ENCODE peak calls at places on chromosomes 11 and 22, in five cellular contexts. V is K562, B is NT2/D1, G is SK-N-SH, X is HCT116. L is an unnamed sample.

GRCh38 chr11:109668973-109669634 is 247.1 kb downstream of the C11orf87 start:
- DNase-seq in V (no peak), B (no peak), G (no peak), X (no peak), L (no peak)

GRCh38 chr11:117010808-117011540 is 87.3 kb downstream of the SIK3 start:
- DNase-seq in V (no peak), B (no peak), G (no peak), X (no peak), L (no peak)

GRCh38 chr11:59560290-59560701 is 49.0 kb downstream of the OR4D9 start:
- DNase-seq in V (peak), B (peak), G (peak), X (peak), L (peak)

GRCh38 chr11:44404736-44405395 is 94.9 kb upstream of the ALX4 start:
- DNase-seq in V (no peak), B (no peak), G (no peak), X (no peak), L (no peak)

GRCh38 chr22:49848690-49849160 is 4.9 kb upstream of the ZBED4 start:
- DNase-seq in V (no peak), B (no peak), G (peak), X (no peak), L (no peak)

GRCh38 chr11:69367211-69367964 is 73.4 kb downstream of the MYEOV start:
- DNase-seq in V (no peak), B (no peak), G (no peak), X (no peak), L (no peak)

GRCh38 chr11:63961608-63962412 is 12.6 kb upstream of the COX8A start:
- DNase-seq in V (no peak), B (no peak), G (peak), X (no peak), L (no peak)

GRCh38 chr11:17906436-17906835 is 106.4 kb downstream of the SERGEF start:
- DNase-seq in V (peak), B (peak), G (peak), X (no peak), L (no peak)

GRCh38 chr11:66987158-66987620 is 12.1 kb downstream of the C11orf86 start:
- DNase-seq in V (peak), B (peak), G (peak), X (no peak), L (no peak)

GRCh38 chr11:62599069-62599696 is 2.5 kb downstream of the MTA2 start:
- DNase-seq in V (peak), B (peak), G (peak), X (peak), L (peak)

GRCh38 chr11:10349806-10350205 is 44.9 kb downstream of the ADM start:
- DNase-seq in V (no peak), B (no peak), G (no peak), X (no peak), L (no peak)

GRCh38 chr11:115627071-115627470 is 122.9 kb upstream of the CADM1 start:
- DNase-seq in V (no peak), B (no peak), G (no peak), X (no peak), L (no peak)

GRCh38 chr22:24466831-24467249 is 28.3 kb upstream of the UPB1 start:
- DNase-seq in V (peak), B (peak), G (no peak), X (peak), L (no peak)

GRCh38 chr11:66235141-66235540 is 33.3 kb upstream of the RAB1B start:
- DNase-seq in V (no peak), B (no peak), G (no peak), X (no peak), L (no peak)

GRCh38 chr11:17263803-17264202 is 12.7 kb upstream of the NUCB2 start:
- DNase-seq in V (peak), B (no peak), G (no peak), X (no peak), L (no peak)

GRCh38 chr11:18394928-18395734 is 768 bp downstream of the LDHA start:
- DNase-seq in V (no peak), B (peak), G (peak), X (no peak), L (no peak)

GRCh38 chr11:69049490-69049867 is 747 bp downstream of the TPCN2 start:
- DNase-seq in V (peak), B (no peak), G (peak), X (no peak), L (no peak)

GRCh38 chr11:20739004-20739612 is 69.7 kb downstream of the NELL1 start:
- DNase-seq in V (no peak), B (no peak), G (no peak), X (no peak), L (no peak)

GRCh38 chr11:35163209-35163608 is 24.2 kb downstream of the CD44 start:
- DNase-seq in V (no peak), B (no peak), G (no peak), X (no peak), L (no peak)

GRCh38 chr22:19710020-19710768 is 4.1 kb upstream of the SEPTIN5 start:
- DNase-seq in V (no peak), B (no peak), G (no peak), X (no peak), L (no peak)

GRCh38 chr11:112163875-112164521 is at the start of gene IL18:
- DNase-seq in V (peak), B (peak), G (no peak), X (peak), L (no peak)

GRCh38 chr11:441043-441417 is 781 bp downstream of the ANO9 start:
- DNase-seq in V (peak), B (no peak), G (peak), X (no peak), L (no peak)

GRCh38 chr11:5317301-5317700 is 6.8 kb downstream of the OR51B2 start:
- DNase-seq in V (no peak), B (no peak), G (no peak), X (no peak), L (no peak)

GRCh38 chr22:26811717-26811992 is 154.3 kb downstream of the MIAT start:
- DNase-seq in V (no peak), B (no peak), G (no peak), X (no peak), L (no peak)

GRCh38 chr11:2886191-2886894 is 768 bp upstream of the CDKN1C start:
- DNase-seq in V (no peak), B (no peak), G (no peak), X (no peak), L (no peak)

GRCh38 chr11:62508336-62509058 is 38.1 kb downstream of the AHNAK start:
- DNase-seq in V (peak), B (no peak), G (peak), X (peak), L (no peak)

GRCh38 chr11:13328276-13328675 is 50.7 kb downstream of the BMAL1 start:
- DNase-seq in V (no peak), B (no peak), G (peak), X (no peak), L (no peak)

GRCh38 chr11:13327421-13327820 is 49.8 kb downstream of the BMAL1 start:
- DNase-seq in V (no peak), B (no peak), G (no peak), X (no peak), L (no peak)

GRCh38 chr11:13332124-13332523 is 54.5 kb downstream of the BMAL1 start:
- DNase-seq in V (no peak), B (no peak), G (no peak), X (no peak), L (no peak)

GRCh38 chr11:13333456-13333957 is 55.9 kb downstream of the BMAL1 start:
- DNase-seq in V (no peak), B (no peak), G (no peak), X (peak), L (no peak)

GRCh38 chr11:13329670-13330401 is 52.2 kb downstream of the BMAL1 start:
- DNase-seq in V (no peak), B (no peak), G (peak), X (no peak), L (no peak)
- TF ChIP-seq YY1 in V (no peak), B (no peak), G (no peak), X (no peak), L (no peak)

DNA sequence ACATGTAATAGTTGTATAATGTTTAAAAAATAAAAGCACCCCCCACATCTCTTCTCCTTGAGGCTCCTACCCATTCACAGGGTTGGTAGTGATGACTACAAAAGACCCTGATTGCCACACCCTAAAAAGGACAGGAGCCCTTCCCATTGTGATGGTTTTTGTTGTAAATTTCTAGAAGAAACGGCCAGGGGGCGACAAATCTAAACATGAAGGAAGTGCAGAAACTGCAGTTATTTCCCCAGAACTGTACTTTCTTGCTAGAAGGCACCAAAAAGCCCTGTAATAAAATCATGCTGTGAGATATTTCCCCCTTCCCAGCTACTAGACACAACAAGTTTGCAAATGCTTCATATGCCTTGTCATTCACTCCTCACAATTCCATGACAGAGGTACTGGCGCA is 10.8 kb downstream of the PRR5L start:
- DNase-seq in V (no peak), B (no peak), G (peak), X (peak), L (no peak)
- TF ChIP-seq YY1 in V (no peak), B (no peak), G (no peak), X (no peak), L (peak)

GRCh38 chr11:95066721-95067041 is at the start of gene SRSF8:
- DNase-seq in V (no peak), B (no peak), G (no peak), X (peak), L (no peak)

GRCh38 chr11:95068549-95068948 is 1.8 kb downstream of the SRSF8 start:
- DNase-seq in V (peak), B (peak), G (peak), X (peak), L (peak)

GRCh38 chr11:95065336-95065735 is 1.4 kb upstream of the SRSF8 start:
- DNase-seq in V (no peak), B (no peak), G (no peak), X (no peak), L (no peak)

GRCh38 chr11:95067042-95067827 is 516 bp downstream of the SRSF8 start:
- DNase-seq in V (peak), B (peak), G (peak), X (no peak), L (no peak)

GRCh38 chr11:95067828-95068244 is 1.1 kb downstream of the SRSF8 start:
- DNase-seq in V (no peak), B (peak), G (no peak), X (no peak), L (no peak)
- TF ChIP-seq YY1 in V (no peak), B (no peak), G (no peak), X (no peak), L (no peak)

GRCh38 chr11:1461806-1462455 is 24.6 kb downstream of the MOB2 start:
- DNase-seq in V (no peak), B (no peak), G (no peak), X (no peak), L (no peak)
- TF ChIP-seq YY1 in V (no peak), B (no peak), G (no peak), X (no peak), L (no peak)

GRCh38 chr22:21680830-21681565 is 15.2 kb downstream of the PPIL2 start:
- DNase-seq in V (no peak), B (no peak), G (no peak), X (no peak), L (no peak)
- TF ChIP-seq YY1 in V (no peak), B (no peak), G (no peak), X (no peak), L (no peak)

GRCh38 chr22:32880906-32881596 is 79.5 kb downstream of the TIMP3 start:
- DNase-seq in V (peak), B (no peak), G (peak), X (no peak), L (no peak)
- TF ChIP-seq YY1 in V (no peak), B (no peak), G (no peak), X (no peak), L (no peak)

GRCh38 chr22:48481748-48482147 is 1345.9 kb downstream of the BRD1 start:
- DNase-seq in V (no peak), B (no peak), G (no peak), X (no peak), L (no peak)
- TF ChIP-seq YY1 in V (no peak), B (no peak), G (no peak), X (no peak), L (no peak)

DNA sequence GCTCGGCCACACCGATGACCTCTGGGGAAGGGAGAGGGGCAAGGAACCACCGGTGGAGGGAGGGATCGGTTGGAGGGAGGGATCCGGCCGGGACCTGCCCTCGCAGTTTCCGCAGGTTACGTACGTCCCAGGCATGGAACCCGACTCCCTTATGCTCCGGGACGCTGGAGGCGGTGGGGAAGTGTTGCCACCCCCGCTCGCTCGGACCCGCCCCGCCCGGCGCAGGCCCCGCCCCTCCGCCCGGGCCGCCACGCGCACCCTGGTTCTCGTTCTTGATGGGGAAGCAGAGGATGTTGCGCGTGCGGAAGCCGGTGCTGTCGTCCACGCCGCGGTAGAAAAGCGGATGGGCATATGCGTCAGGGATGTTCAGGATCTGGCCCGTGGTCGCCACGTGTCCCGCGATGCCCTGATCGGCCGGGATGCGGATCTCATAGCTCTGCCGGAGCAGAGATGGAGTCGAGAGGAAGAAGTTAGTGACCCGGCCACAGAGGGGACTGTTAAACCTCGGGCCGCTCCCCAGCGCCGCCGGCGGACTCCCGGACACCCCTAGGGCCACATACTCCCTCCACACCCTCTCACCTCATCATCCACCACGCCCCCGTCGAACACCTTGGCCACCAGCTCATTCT is 89.8 kb downstream of the PDE2A start:
- DNase-seq in V (peak), B (no peak), G (no peak), X (no peak), L (no peak)
- TF ChIP-seq YY1 in V (no peak), B (no peak), G (no peak), X (no peak), L (no peak)

DNA sequence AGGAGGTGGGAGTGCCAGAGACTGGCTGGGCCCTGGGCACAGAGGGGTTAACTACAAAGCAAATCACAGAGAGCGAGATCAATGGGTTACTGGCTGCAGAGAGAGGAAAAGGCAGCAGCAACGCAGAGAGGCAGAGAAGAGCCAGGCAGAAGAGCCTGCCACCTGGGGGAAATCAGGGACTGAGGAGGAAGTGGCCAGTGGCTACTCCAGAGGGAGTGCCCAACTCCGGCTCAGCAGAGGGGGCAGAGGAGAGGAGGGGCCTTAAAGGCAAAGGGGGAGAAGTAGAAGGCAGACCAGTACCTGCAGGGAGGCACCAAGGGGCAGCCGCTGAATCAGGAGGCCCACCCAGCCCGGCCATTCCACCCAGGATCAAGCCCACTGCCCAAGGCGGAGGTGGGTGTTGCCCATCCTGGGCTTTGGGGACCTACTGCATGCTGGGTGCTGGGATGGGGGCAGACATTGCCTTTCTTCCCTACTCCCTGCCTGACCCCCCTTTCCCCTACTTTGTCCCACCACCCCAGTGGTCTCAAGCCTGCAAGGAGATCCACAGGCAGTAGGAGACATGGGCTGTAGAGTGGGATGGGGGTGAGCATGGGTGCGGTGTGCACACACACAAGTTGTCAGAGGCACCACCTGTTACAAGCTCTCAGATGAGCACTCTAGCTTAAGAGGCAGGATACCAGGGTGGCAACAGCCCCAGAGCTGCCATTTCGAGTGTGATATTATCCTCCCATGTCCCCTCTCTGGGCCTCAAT is 926 bp upstream of the GALR3 start:
- DNase-seq in V (no peak), B (no peak), G (no peak), X (no peak), L (no peak)
- TF ChIP-seq YY1 in V (no peak), B (no peak), G (no peak), X (no peak), L (no peak)